ENCODE peak calls at places on chromosomes 7 and 10, in eight cellular contexts. Z is cardiac fibroblast; R is thoracic aorta; P is Jurkat, Clone E6-1; G is AG04450; T is OCI-LY7; L is spleen; S is MM.1S. N is an unnamed sample.

GRCh38 chr7:1667566-1668485 is 2.3 kb upstream of the ELFN1 start:
- DNase-seq in Z (no peak), R (no peak), P (no peak), G (no peak), T (no peak), L (peak), S (no peak), N (no peak)

GRCh38 chr10:11535376-11535959 is 76.0 kb downstream of the USP6NL start:
- DNase-seq in Z (no peak), R (no peak), P (no peak), G (no peak), T (peak), L (no peak), S (no peak), N (no peak)

GRCh38 chr10:88960854-88961253 is 8.3 kb upstream of the ACTA2 start:
- DNase-seq in Z (no peak), R (no peak), P (no peak), G (no peak), T (no peak), L (no peak), S (no peak), N (no peak)

GRCh38 chr10:122301055-122301810 is 30.1 kb downstream of the BTBD16 start:
- DNase-seq in Z (peak), R (no peak), P (no peak), G (no peak), T (no peak), L (no peak), S (no peak), N (peak)

GRCh38 chr7:28015169-28015568 is 165.4 kb downstream of the JAZF1 start:
- DNase-seq in Z (no peak), R (no peak), P (no peak), G (no peak), T (no peak), L (no peak), S (no peak), N (no peak)

GRCh38 chr7:16428672-16429071 is 7.3 kb upstream of the CRPPA start:
- DNase-seq in Z (peak), R (no peak), P (no peak), G (no peak), T (no peak), L (no peak), S (no peak), N (no peak)

GRCh38 chr7:141397236-141398163 is 153.7 kb upstream of the AGK start:
- DNase-seq in Z (no peak), R (no peak), P (no peak), G (no peak), T (no peak), L (no peak), S (no peak), N (no peak)

GRCh38 chr7:28922618-28923331 is 35.4 kb downstream of the TRIL start:
- DNase-seq in Z (peak), R (no peak), P (peak), G (peak), T (peak), L (peak), S (peak), N (peak)

GRCh38 chr7:126589068-126589684 is 663.6 kb downstream of the GRM8 start:
- DNase-seq in Z (no peak), R (no peak), P (peak), G (no peak), T (no peak), L (no peak), S (peak), N (no peak)

GRCh38 chr7:105647591-105647990 is 66.3 kb upstream of the EFCAB10 start:
- DNase-seq in Z (no peak), R (no peak), P (no peak), G (no peak), T (no peak), L (no peak), S (no peak), N (no peak)

GRCh38 chr10:105017116-105017515 is 376.0 kb downstream of the SORCS3 start:
- DNase-seq in Z (no peak), R (no peak), P (peak), G (no peak), T (no peak), L (no peak), S (no peak), N (no peak)

GRCh38 chr7:4067476-4067760 is 614.7 kb upstream of the FOXK1 start:
- DNase-seq in Z (no peak), R (no peak), P (no peak), G (no peak), T (no peak), L (no peak), S (no peak), N (no peak)

GRCh38 chr7:157537056-157537455 is 200.3 kb downstream of the DNAJB6 start:
- DNase-seq in Z (no peak), R (no peak), P (no peak), G (no peak), T (no peak), L (peak), S (no peak), N (no peak)

GRCh38 chr7:84999450-84999849 is 187.4 kb downstream of the SEMA3D start:
- DNase-seq in Z (no peak), R (no peak), P (no peak), G (no peak), T (no peak), L (no peak), S (no peak), N (no peak)

GRCh38 chr10:133614830-133615580 is 11.6 kb downstream of the FRG2B start:
- DNase-seq in Z (peak), R (no peak), P (no peak), G (no peak), T (no peak), L (no peak), S (no peak), N (peak)

GRCh38 chr7:75056476-75056875 is 17.1 kb downstream of the RCC1L start:
- DNase-seq in Z (peak), R (no peak), P (no peak), G (peak), T (no peak), L (no peak), S (no peak), N (peak)

GRCh38 chr10:112801004-112801403 is 149.0 kb upstream of the TCF7L2 start:
- DNase-seq in Z (no peak), R (no peak), P (no peak), G (no peak), T (no peak), L (no peak), S (no peak), N (no peak)

GRCh38 chr10:130254168-130255061 is 118.2 kb downstream of the GLRX3 start:
- DNase-seq in Z (no peak), R (no peak), P (no peak), G (no peak), T (no peak), L (no peak), S (no peak), N (no peak)

GRCh38 chr7:158239290-158239981 is 348.2 kb downstream of the PTPRN2 start:
- DNase-seq in Z (no peak), R (no peak), P (no peak), G (no peak), T (no peak), L (peak), S (no peak), N (no peak)

GRCh38 chr10:72173635-72174296 is 42.0 kb upstream of the ANAPC16 start:
- DNase-seq in Z (peak), R (no peak), P (no peak), G (no peak), T (peak), L (no peak), S (no peak), N (peak)

GRCh38 chr7:5850944-5851343 is 29.7 kb upstream of the OCM start:
- DNase-seq in Z (no peak), R (no peak), P (no peak), G (no peak), T (no peak), L (no peak), S (no peak), N (no peak)

GRCh38 chr10:62016477-62017140 is 115.1 kb downstream of the ARID5B start:
- DNase-seq in Z (peak), R (no peak), P (no peak), G (no peak), T (peak), L (no peak), S (no peak), N (no peak)

GRCh38 chr7:66267249-66267648 is 62.1 kb downstream of the TPST1 start:
- DNase-seq in Z (peak), R (peak), P (no peak), G (peak), T (no peak), L (no peak), S (no peak), N (no peak)

GRCh38 chr10:80487791-80488538 is 33.9 kb downstream of the TSPAN14 start:
- DNase-seq in Z (no peak), R (no peak), P (no peak), G (no peak), T (no peak), L (peak), S (no peak), N (no peak)

GRCh38 chr10:80487422-80487785 is 33.3 kb downstream of the TSPAN14 start:
- DNase-seq in Z (no peak), R (no peak), P (no peak), G (no peak), T (no peak), L (no peak), S (no peak), N (no peak)

GRCh38 chr10:80489371-80490112 is 35.4 kb downstream of the TSPAN14 start:
- DNase-seq in Z (no peak), R (no peak), P (no peak), G (no peak), T (no peak), L (peak), S (no peak), N (no peak)

GRCh38 chr10:80486785-80487421 is 32.8 kb downstream of the TSPAN14 start:
- DNase-seq in Z (no peak), R (no peak), P (no peak), G (no peak), T (no peak), L (no peak), S (no peak), N (no peak)

DNA sequence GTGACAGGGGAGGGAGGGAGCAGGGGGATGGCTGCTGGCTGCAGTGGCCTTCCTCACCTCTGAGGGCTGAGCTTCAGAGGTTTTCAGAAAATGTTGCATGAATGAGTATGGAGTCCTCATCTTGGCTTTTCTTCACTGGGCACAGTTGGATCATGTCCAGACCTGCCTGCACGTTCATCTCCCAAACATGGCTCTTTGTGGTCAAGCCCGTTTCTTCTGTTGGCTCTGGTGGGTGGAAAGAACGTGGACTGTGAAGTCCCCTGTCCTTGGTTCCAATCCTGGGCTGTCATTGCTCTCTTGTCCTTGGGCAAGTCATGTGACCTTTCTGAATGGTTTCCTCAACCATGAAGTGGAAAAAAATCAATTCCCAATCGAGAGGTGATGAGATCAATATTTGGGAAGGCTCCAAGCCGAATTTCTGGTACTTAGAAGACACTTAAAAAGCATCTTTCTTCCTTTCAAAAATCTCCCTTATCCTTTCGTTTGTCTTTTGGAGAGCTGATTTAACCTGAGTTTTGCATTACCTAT is 34.5 kb downstream of the TSPAN14 start:
- DNase-seq in Z (no peak), R (no peak), P (no peak), G (no peak), T (no peak), L (peak), S (no peak), N (no peak)
- H3K4me3 ChIP-seq in Z (no peak), R (no peak), P (no peak), G (no peak), T (no peak), L (no peak), S (no peak), N (no peak)

GRCh38 chr7:11779864-11780263 is 52.1 kb downstream of the THSD7A start:
- DNase-seq in Z (no peak), R (no peak), P (no peak), G (no peak), T (no peak), L (no peak), S (no peak), N (no peak)

GRCh38 chr7:11776083-11776482 is 55.9 kb downstream of the THSD7A start:
- DNase-seq in Z (no peak), R (no peak), P (no peak), G (no peak), T (no peak), L (no peak), S (no peak), N (no peak)

GRCh38 chr7:11780267-11780666 is 51.7 kb downstream of the THSD7A start:
- DNase-seq in Z (no peak), R (no peak), P (peak), G (no peak), T (no peak), L (no peak), S (no peak), N (no peak)

DNA sequence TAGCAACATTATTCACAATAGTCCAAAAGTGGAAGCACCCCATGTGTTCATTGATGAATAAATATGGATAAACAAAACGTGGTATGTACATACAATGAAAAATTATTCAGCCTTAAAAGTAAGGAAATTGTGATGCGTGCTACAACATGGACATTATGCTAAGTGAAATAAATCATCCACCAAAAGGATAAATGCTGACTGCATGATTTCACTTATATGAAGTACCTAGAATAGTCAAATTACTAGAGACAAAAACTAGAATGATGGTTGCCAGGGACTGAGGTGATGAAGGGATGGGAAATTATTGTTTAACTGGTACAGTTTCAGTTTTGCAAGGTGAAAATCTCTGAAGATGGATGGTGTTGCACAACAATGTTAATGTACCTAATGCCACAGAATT is 56.6 kb downstream of the THSD7A start:
- DNase-seq in Z (no peak), R (no peak), P (no peak), G (no peak), T (no peak), L (no peak), S (no peak), N (no peak)
- H3K4me3 ChIP-seq in Z (no peak), R (no peak), P (no peak), G (no peak), T (no peak), L (no peak), S (no peak), N (no peak)

GRCh38 chr7:103679156-103680132 is 233.4 kb upstream of the SLC26A5 start:
- DNase-seq in Z (peak), R (no peak), P (no peak), G (no peak), T (no peak), L (no peak), S (no peak), N (no peak)

GRCh38 chr7:103685646-103686418 is 239.8 kb upstream of the SLC26A5 start:
- DNase-seq in Z (no peak), R (no peak), P (no peak), G (no peak), T (no peak), L (no peak), S (no peak), N (no peak)

GRCh38 chr7:103680161-103681144 is 234.4 kb upstream of the SLC26A5 start:
- DNase-seq in Z (peak), R (no peak), P (no peak), G (no peak), T (no peak), L (no peak), S (no peak), N (peak)

GRCh38 chr7:103687272-103687671 is 241.3 kb upstream of the SLC26A5 start:
- DNase-seq in Z (no peak), R (no peak), P (no peak), G (no peak), T (no peak), L (no peak), S (no peak), N (no peak)

DNA sequence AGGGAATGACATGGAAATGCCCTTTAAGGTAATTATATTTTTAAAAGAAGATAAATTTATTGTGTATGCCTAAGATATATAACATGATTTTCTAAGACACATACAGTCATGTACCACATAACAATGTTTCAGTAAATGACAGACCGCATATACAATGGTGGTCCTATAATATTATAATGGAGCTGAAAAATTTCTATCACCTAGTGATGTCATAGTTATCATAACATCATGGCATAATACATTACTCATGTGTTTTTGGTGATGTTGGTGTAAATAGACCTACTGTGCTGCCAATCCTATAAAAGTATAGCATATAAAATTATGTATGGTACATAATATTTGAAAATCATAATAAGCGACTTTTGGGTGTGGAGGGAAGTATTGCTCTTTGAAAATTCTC is 237.3 kb upstream of the SLC26A5 start:
- DNase-seq in Z (no peak), R (no peak), P (no peak), G (no peak), T (no peak), L (no peak), S (no peak), N (no peak)
- H3K4me3 ChIP-seq in Z (no peak), R (no peak), P (no peak), G (no peak), T (no peak), L (no peak), S (no peak), N (no peak)

GRCh38 chr7:22332481-22332880 is 24.5 kb downstream of the RAPGEF5 start:
- DNase-seq in Z (peak), R (no peak), P (no peak), G (no peak), T (peak), L (no peak), S (no peak), N (no peak)
- H3K4me3 ChIP-seq in Z (no peak), R (no peak), P (no peak), G (no peak), T (no peak), L (no peak), S (no peak), N (no peak)

GRCh38 chr7:151113344-151114150 is 27.3 kb downstream of the AGAP3 start:
- DNase-seq in Z (peak), R (no peak), P (no peak), G (peak), T (no peak), L (no peak), S (no peak), N (peak)
- H3K4me3 ChIP-seq in Z (no peak), R (no peak), P (no peak), G (peak), T (no peak), L (no peak), S (no peak), N (no peak)

N was measured in MG63.